ENCODE peak calls at places on chromosome 22, in eight cellular contexts. X is mammary epithelial cell, S is left ventricle myocardium inferior, F is lower lobe of right lung, O is stomach, U is psoas muscle, T is adrenal gland, Q is PC-9. V is an unnamed sample. For H3K4me1, the result is how much of the 10 kb centered on the place peaks cover.

GRCh38 chr22:18056161-18056666 is 21.6 kb upstream of the PEX26 start:
- DNase-seq in X (peak), S (no peak), F (no peak), O (no peak), U (no peak), T (peak), Q (no peak), V (no peak)

GRCh38 chr22:29816128-29816527 is 21.9 kb downstream of the ASCC2 start:
- DNase-seq in X (no peak), S (peak), F (no peak), O (no peak), U (peak), T (peak), Q (no peak), V (no peak)

GRCh38 chr22:39522567-39523300 is 2.4 kb downstream of the ATF4 start:
- DNase-seq in X (peak), S (no peak), F (peak), O (peak), U (peak), T (peak), Q (peak), V (peak)

GRCh38 chr22:29194269-29194668 is 11.4 kb upstream of the EMID1 start:
- DNase-seq in X (no peak), S (no peak), F (no peak), O (no peak), U (no peak), T (no peak), Q (no peak), V (no peak)

GRCh38 chr22:17013396-17014100 is 5.5 kb upstream of the GAB4 start:
- DNase-seq in X (peak), S (no peak), F (no peak), O (no peak), U (no peak), T (no peak), Q (no peak), V (no peak)

GRCh38 chr22:31734512-31734911 is 15.4 kb downstream of the PRR14L start:
- DNase-seq in X (peak), S (no peak), F (no peak), O (no peak), U (no peak), T (no peak), Q (no peak), V (no peak)

GRCh38 chr22:20117656-20118571 is 888 bp upstream of the TRMT2A start:
- DNase-seq in X (no peak), S (peak), F (peak), O (no peak), U (peak), T (no peak), Q (no peak), V (no peak)

GRCh38 chr22:47331750-47332149 is 569.3 kb downstream of the TBC1D22A start:
- DNase-seq in X (no peak), S (no peak), F (no peak), O (no peak), U (no peak), T (no peak), Q (no peak), V (no peak)

GRCh38 chr22:23563111-23563510 is 17.0 kb downstream of the IGLL1 start:
- DNase-seq in X (no peak), S (no peak), F (no peak), O (no peak), U (peak), T (no peak), Q (no peak), V (no peak)

GRCh38 chr22:33923660-33924246 is 3.5 kb upstream of the LARGE1 start:
- DNase-seq in X (peak), S (no peak), F (no peak), O (peak), U (no peak), T (peak), Q (peak), V (peak)

GRCh38 chr22:25827415-25827814 is 85.4 kb downstream of the MYO18B start:
- DNase-seq in X (no peak), S (no peak), F (no peak), O (no peak), U (no peak), T (no peak), Q (no peak), V (no peak)

GRCh38 chr22:32583074-32583677 is 108.6 kb downstream of the FBXO7 start:
- DNase-seq in X (no peak), S (no peak), F (no peak), O (no peak), U (no peak), T (no peak), Q (no peak), V (no peak)

GRCh38 chr22:18104566-18104965 is 6.0 kb upstream of the TUBA8 start:
- DNase-seq in X (no peak), S (no peak), F (no peak), O (no peak), U (no peak), T (no peak), Q (no peak), V (no peak)

GRCh38 chr22:40560551-40560950 is 76.0 kb downstream of the MRTFA start:
- DNase-seq in X (peak), S (no peak), F (no peak), O (no peak), U (no peak), T (peak), Q (no peak), V (no peak)

GRCh38 chr22:32987081-32987631 is 71.0 kb downstream of the SYN3 start:
- DNase-seq in X (peak), S (no peak), F (no peak), O (no peak), U (no peak), T (peak), Q (peak), V (no peak)

GRCh38 chr22:32644252-32645100 is 157.0 kb upstream of the TIMP3 start:
- DNase-seq in X (peak), S (peak), F (peak), O (peak), U (peak), T (peak), Q (peak), V (peak)

GRCh38 chr22:35258144-35258988 is 1.1 kb downstream of the HMGXB4 start:
- DNase-seq in X (peak), S (no peak), F (no peak), O (no peak), U (no peak), T (peak), Q (no peak), V (peak)

GRCh38 chr22:20583471-20583922 is 76.1 kb downstream of the MED15 start:
- DNase-seq in X (no peak), S (peak), F (peak), O (no peak), U (no peak), T (peak), Q (no peak), V (no peak)

GRCh38 chr22:39952347-39952746 is 7.8 kb upstream of the TMA7B start:
- DNase-seq in X (no peak), S (no peak), F (no peak), O (no peak), U (no peak), T (no peak), Q (no peak), V (no peak)

GRCh38 chr22:24977370-24978230 is 25.1 kb downstream of the KIAA1671 start:
- DNase-seq in X (no peak), S (peak), F (peak), O (no peak), U (peak), T (peak), Q (no peak), V (peak)

GRCh38 chr22:44929348-44930015 is 80.3 kb downstream of the PHF21B start:
- DNase-seq in X (no peak), S (no peak), F (no peak), O (no peak), U (no peak), T (no peak), Q (no peak), V (no peak)

GRCh38 chr22:32339190-32340012 is 18.3 kb upstream of the RFPL3 start:
- DNase-seq in X (no peak), S (no peak), F (no peak), O (peak), U (no peak), T (no peak), Q (no peak), V (no peak)

GRCh38 chr22:27801616-27802388 is at the start of gene MN1:
- DNase-seq in X (peak), S (peak), F (no peak), O (peak), U (peak), T (peak), Q (peak), V (peak)

GRCh38 chr22:45529966-45530575 is 27.4 kb downstream of the FBLN1 start:
- DNase-seq in X (no peak), S (no peak), F (no peak), O (no peak), U (no peak), T (no peak), Q (no peak), V (no peak)

GRCh38 chr22:29427176-29427760 is 11.1 kb upstream of the RFPL1 start:
- DNase-seq in X (no peak), S (no peak), F (no peak), O (no peak), U (no peak), T (no peak), Q (no peak), V (no peak)

GRCh38 chr22:46377566-46378498 is 42.3 kb downstream of the TRMU start:
- DNase-seq in X (peak), S (no peak), F (peak), O (peak), U (no peak), T (peak), Q (peak), V (peak)

GRCh38 chr22:34599567-34599966 is 466.4 kb upstream of the ISX start:
- DNase-seq in X (no peak), S (no peak), F (no peak), O (no peak), U (no peak), T (no peak), Q (no peak), V (no peak)

GRCh38 chr22:28282346-28282745 is 363.3 kb upstream of the PITPNB start:
- DNase-seq in X (peak), S (no peak), F (no peak), O (no peak), U (no peak), T (no peak), Q (no peak), V (no peak)

GRCh38 chr22:36356708-36357694 is 30.8 kb downstream of the MYH9 start:
- DNase-seq in X (no peak), S (no peak), F (no peak), O (no peak), U (no peak), T (no peak), Q (no peak), V (no peak)
- H3K4me3 ChIP-seq in X (no peak), S (peak), F (no peak), O (no peak), U (no peak), T (no peak), Q (no peak), V (no peak)

GRCh38 chr22:38426628-38427027 is 28.4 kb downstream of the KCNJ4 start:
- DNase-seq in X (no peak), S (no peak), F (no peak), O (no peak), U (no peak), T (no peak), Q (no peak), V (no peak)
- TF ChIP-seq CTCF in X (no peak), S (no peak), F (no peak), O (no peak), U (no peak), T (no peak), Q (no peak), V (no peak)

GRCh38 chr22:42912049-42912448 is 55.0 kb upstream of the ARFGAP3 start:
- DNase-seq in X (no peak), S (no peak), F (no peak), O (no peak), U (no peak), T (no peak), Q (no peak), V (no peak)

GRCh38 chr22:42907404-42908081 is 50.5 kb upstream of the ARFGAP3 start:
- DNase-seq in X (peak), S (no peak), F (peak), O (no peak), U (no peak), T (no peak), Q (no peak), V (no peak)

GRCh38 chr22:42909363-42910058 is 52.4 kb upstream of the ARFGAP3 start:
- DNase-seq in X (no peak), S (no peak), F (peak), O (no peak), U (no peak), T (no peak), Q (no peak), V (no peak)

GRCh38 chr22:42908082-42908746 is 51.1 kb upstream of the ARFGAP3 start:
- DNase-seq in X (no peak), S (no peak), F (peak), O (no peak), U (no peak), T (no peak), Q (no peak), V (no peak)

DNA sequence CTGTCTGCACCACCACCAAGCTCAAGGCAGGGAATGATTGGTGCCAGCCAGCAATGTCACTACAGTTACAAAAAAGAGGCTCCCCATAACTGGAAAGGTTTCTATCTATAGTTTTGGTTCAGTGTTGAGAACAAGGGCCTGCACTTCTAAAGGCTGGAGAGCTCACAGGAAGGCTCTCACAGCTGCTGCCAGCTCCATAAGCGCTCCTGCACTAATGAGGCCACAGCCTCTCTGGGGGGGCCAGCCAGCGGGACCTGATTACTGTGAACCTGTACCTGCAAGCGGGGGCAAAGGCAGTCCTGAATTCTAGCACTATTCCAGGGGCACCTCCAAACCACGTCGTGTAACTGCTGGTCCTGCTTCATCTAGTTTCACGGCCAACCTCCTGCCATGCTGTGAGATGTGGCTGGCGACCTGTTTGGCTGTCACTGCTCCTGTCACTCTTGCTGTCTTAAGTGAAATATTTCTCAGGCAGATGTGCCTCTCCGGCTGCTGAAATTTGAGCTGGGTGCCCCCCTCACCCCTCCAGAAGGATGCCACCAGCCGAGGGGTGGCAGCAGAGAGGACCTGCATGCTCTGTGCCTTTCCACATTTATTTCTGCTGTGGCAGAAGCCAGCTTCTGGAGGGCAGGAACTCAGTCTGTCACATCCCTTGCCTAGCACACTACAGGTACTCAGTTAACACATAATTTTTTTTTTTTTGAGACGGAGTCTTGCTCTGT is 53.3 kb upstream of the ARFGAP3 start:
- DNase-seq in X (no peak), S (no peak), F (peak), O (no peak), U (peak), T (no peak), Q (no peak), V (no peak)
- H3K4me1 ChIP-seq in X (under half), S (half or more), F (half or more), O (half or more), U (half or more), T (under half), Q (under half), V (under half)

GRCh38 chr22:43231724-43232034 is 44.7 kb upstream of the TTLL12 start:
- DNase-seq in X (no peak), S (no peak), F (no peak), O (no peak), U (no peak), T (no peak), Q (no peak), V (no peak)
- H3K4me3 ChIP-seq in X (no peak), S (no peak), F (no peak), O (no peak), U (no peak), T (no peak), Q (no peak), V (no peak)

GRCh38 chr22:50209893-50210292 is 9.1 kb downstream of the SELENOO start:
- DNase-seq in X (peak), S (peak), F (peak), O (peak), U (peak), T (peak), Q (peak), V (peak)
- TF ChIP-seq CTCF in X (peak), S (peak), F (peak), O (peak), U (peak), T (peak), Q (peak), V (peak)

V was measured in colonic mucosa.